ENCODE peak calls at places on chromosomes 4 and X, in six cellular contexts. A, I, X, Y, Z and K are unnamed samples.

GRCh38 chr4:125739760-125740159 is 425.0 kb downstream of the FAT4 start:
- DNase-seq in Y (no peak), Z (no peak), I (peak; percentile 28), X (peak; percentile 99), A (no peak), K (no peak)

GRCh38 chr4:153684182-153685073 is at the start of gene TLR2:
- DNase-seq in Y (peak; percentile 16), Z (peak; percentile 87), X (peak; percentile 17), A (no peak), I (no peak), K (no peak)

GRCh38 chrX:72060196-72060974 is 71.3 kb downstream of the RTL5 start:
- DNase-seq in Y (peak; percentile 69), I (no peak), X (peak; percentile 34), A (no peak), Z (no peak), K (no peak)

GRCh38 chr4:48909697-48910096 is 3.1 kb upstream of the OCIAD2 start:
- DNase-seq in I (peak; percentile 95), Z (peak; percentile 88), X (peak; percentile 93), A (peak; percentile 88), Y (peak; percentile 15), K (peak; percentile 82)

GRCh38 chr4:40196724-40197281 is at the start of gene RHOH:
- DNase-seq in Z (no peak), Y (no peak), A (no peak), X (no peak), I (no peak), K (no peak)

GRCh38 chr4:186688150-186688943 is 35.3 kb downstream of the FAT1 start:
- DNase-seq in A (no peak), I (no peak), Y (no peak), Z (no peak), X (no peak), K (no peak)

GRCh38 chr4:188002346-188002745 is 6.8 kb downstream of the ZFP42 start:
- DNase-seq in A (no peak), I (no peak), Z (no peak), X (no peak), Y (no peak), K (no peak)

GRCh38 chrX:107676559-107677378 is 48.5 kb downstream of the PRPS1 start:
- DNase-seq in I (peak; percentile 97), Y (peak; percentile 82), A (peak; percentile 54), Z (peak; percentile 89), X (peak; percentile 82), K (peak; percentile 59)

GRCh38 chrX:106707771-106708454 is 18.6 kb upstream of the RNF128 start:
- DNase-seq in I (peak; percentile 80), A (peak; percentile 67), Y (no peak), Z (peak; percentile 26), X (no peak), K (peak; percentile 74)

GRCh38 chr4:153549401-153549800 is 83.2 kb downstream of the TMEM131L start:
- DNase-seq in A (no peak), X (no peak), Z (no peak), Y (no peak), I (no peak), K (no peak)

GRCh38 chr4:40245794-40246546 is 49.1 kb downstream of the RHOH start:
- DNase-seq in I (no peak), Y (no peak), A (no peak), Z (no peak), X (no peak), K (no peak)

GRCh38 chr4:155819066-155819465 is 47.0 kb downstream of the ASIC5 start:
- DNase-seq in Z (no peak), Y (no peak), I (peak; percentile 80), A (no peak), X (no peak), K (no peak)

GRCh38 chrX:3697701-3698279 is 15.7 kb downstream of the PRKX start:
- DNase-seq in I (peak; percentile 34), Y (no peak), Z (peak; percentile 18), X (peak; percentile 59), A (no peak), K (no peak)

GRCh38 chr4:78004270-78004669 is 52.9 kb upstream of the FRAS1 start:
- DNase-seq in X (no peak), Z (no peak), A (no peak), I (no peak), Y (no peak), K (no peak)

GRCh38 chr4:81353861-81354260 is 117.8 kb downstream of the RASGEF1B start:
- DNase-seq in X (no peak), Y (no peak), Z (no peak), I (peak; percentile 63), A (no peak), K (no peak)

DNA sequence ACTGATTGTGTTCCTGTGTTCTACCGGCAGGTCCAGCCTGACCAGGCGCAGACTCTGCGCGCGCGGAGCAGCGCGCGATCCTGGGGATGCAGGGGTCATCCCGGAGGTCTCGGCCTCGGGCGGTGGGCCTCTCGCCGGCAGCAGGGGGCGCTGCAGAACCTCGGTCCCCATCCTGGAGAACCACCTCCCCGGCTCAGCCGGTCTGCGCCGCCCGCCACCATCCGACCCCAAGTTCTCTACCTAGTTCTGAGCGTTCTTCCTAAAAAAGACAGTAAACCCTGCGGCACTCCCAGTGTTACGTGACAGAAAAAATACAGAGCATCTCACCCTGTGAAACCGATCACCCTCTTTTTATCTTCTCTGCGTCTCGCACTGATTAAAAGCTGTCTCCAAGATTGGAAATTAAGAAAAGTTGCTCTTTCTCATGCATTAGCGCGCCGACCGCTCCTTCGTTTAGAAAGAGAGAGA is 1.6 kb downstream of the TRPC3 start:
- DNase-seq in Z (peak; percentile 88), X (peak; percentile 56), Y (peak; percentile 84), A (no peak), I (peak; percentile 79), K (peak; percentile 19)
- H3K27me3 ChIP-seq in Z (peaks cover 54% of the 10 kb centered on the region), X (peaks cover 38% of the 10 kb centered on the region), Y (peaks cover 61% of the 10 kb centered on the region), A (peaks cover 17% of the 10 kb centered on the region), I (peaks cover 3% of the 10 kb centered on the region), K (no peaks in the 10 kb centered on the region)

GRCh38 chr4:148430847-148431246 is 11.4 kb downstream of the NR3C2 start:
- DNase-seq in X (no peak), Y (no peak), A (no peak), I (no peak), Z (no peak), K (no peak)

GRCh38 chr4:148431401-148431800 is 10.8 kb downstream of the NR3C2 start:
- DNase-seq in Y (no peak), X (no peak), I (no peak), Z (peak; percentile 32), A (no peak), K (no peak)

GRCh38 chr4:148426643-148427042 is 15.6 kb downstream of the NR3C2 start:
- DNase-seq in I (no peak), A (no peak), Z (no peak), Y (no peak), X (no peak), K (no peak)

DNA sequence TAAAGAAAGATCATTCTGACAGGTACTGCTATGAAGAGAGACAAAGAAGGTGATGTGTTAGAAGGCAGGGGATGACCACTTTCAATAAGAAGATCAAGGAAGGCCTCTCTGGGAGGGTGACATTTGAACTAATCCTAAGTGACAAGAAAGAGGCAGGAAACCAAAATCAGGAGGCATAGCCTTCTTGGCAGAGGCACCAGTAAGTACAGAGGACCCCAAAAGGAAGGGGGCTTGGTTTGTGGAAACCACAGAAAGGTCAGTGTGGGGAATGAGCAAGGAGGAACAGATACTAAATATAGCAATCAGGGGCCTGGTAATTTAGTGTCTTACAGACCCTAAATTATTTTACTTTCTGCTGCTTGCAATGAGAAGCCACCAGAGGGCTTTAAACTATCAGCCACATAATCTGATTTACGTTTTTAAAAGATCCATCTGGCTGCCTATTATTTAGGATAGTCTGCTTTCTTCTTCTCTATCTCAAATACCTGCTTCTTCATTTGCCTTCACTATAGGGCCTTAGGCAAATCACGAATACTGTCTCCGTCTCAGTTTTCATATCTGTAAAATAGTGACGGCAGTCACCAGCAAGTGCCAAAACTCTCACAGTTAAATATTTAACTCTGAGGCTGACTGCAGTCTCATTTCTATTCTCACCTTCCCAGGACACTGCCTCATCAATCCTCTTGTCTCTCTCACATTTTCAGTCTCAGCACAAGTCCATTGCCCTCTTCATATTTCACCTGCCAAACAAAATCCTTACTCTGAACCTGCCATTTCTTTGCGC is 16.7 kb downstream of the NR3C2 start:
- DNase-seq in Z (no peak), Y (no peak), X (no peak), I (no peak), A (no peak), K (no peak)
- TF ChIP-seq CTCF in Z (peak; percentile 6), Y (peak; percentile 36), X (no peak), I (peak; percentile 11), A (no peak), K (no peak)

GRCh38 chr4:112652216-112652615 is 15.3 kb downstream of the LARP7 start:
- DNase-seq in I (no peak), Z (no peak), A (no peak), Y (no peak), X (no peak), K (no peak)

GRCh38 chr4:112650332-112650731 is 13.4 kb downstream of the LARP7 start:
- DNase-seq in Z (no peak), X (no peak), I (no peak), Y (no peak), A (no peak), K (no peak)

GRCh38 chr4:112651641-112652040 is 14.7 kb downstream of the LARP7 start:
- DNase-seq in I (no peak), X (no peak), Y (no peak), A (no peak), Z (no peak), K (no peak)

GRCh38 chr4:112655270-112655669 is 18.3 kb downstream of the LARP7 start:
- DNase-seq in X (no peak), Z (no peak), I (no peak), Y (no peak), A (no peak), K (no peak)
- H3K36me3 ChIP-seq in X (peaks cover 12% of the 10 kb centered on the region), Z (no peaks in the 10 kb centered on the region), I (peaks cover 9% of the 10 kb centered on the region), Y (peaks cover 59% of the 10 kb centered on the region), A (peaks cover 13% of the 10 kb centered on the region), K (peaks cover 1% of the 10 kb centered on the region)

GRCh38 chr4:6178757-6179156 is 21.6 kb downstream of the JAKMIP1 start:
- DNase-seq in X (no peak), Z (no peak), A (no peak), I (no peak), Y (no peak), K (no peak)

GRCh38 chr4:6175426-6175825 is 24.9 kb downstream of the JAKMIP1 start:
- DNase-seq in A (no peak), Y (peak; percentile 58), Z (no peak), I (no peak), X (no peak), K (no peak)

GRCh38 chr4:6179362-6179761 is 21.0 kb downstream of the JAKMIP1 start:
- DNase-seq in A (no peak), Z (no peak), X (no peak), I (no peak), Y (no peak), K (no peak)

GRCh38 chr4:6180841-6181631 is 19.3 kb downstream of the JAKMIP1 start:
- DNase-seq in Y (no peak), I (no peak), A (no peak), X (no peak), Z (no peak), K (no peak)

DNA sequence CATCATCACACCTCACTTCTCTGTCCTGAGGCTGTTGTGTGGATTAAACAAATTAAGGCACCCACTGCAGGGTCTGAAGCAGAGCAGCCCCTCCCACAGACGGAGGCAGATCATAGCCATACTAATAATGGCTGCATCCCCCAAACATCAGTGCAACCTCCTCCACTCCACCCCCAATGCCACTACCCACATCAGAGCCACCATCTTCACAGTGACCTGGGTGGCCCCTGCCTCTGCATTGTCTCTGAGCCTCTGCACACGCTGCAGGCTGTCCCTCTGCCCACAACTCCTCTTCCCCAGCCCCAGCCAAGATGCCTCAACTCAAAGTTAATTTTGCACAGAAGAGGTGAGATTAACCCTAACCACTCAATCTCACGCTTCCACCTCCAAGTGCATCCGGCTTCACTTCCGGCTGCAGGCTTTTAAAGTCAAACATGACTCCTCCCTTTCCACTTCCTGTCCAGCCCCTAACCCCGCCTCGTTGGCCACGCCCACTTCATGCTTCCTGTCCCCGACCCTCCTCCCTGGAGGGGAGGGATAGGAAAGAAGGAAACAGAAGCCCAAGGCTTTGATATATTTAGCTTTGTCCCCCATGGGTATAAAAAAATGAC is 22.7 kb downstream of the JAKMIP1 start:
- DNase-seq in X (no peak), Z (no peak), I (no peak), Y (peak; percentile 66), A (no peak), K (no peak)
- H3K27me3 ChIP-seq in X (no peaks in the 10 kb centered on the region), Z (no peaks in the 10 kb centered on the region), I (no peaks in the 10 kb centered on the region), Y (no peaks in the 10 kb centered on the region), A (no peaks in the 10 kb centered on the region), K (no peaks in the 10 kb centered on the region)